ENCODE peak calls at places on chromosomes 11 and 22, in ten cellular contexts. H is effector CD4-positive, alpha-beta T cell; K is GM04504; R is WTC11; Y is SJSA1; Q is iris pigment epithelial cell; W is tibial artery; V is anterior cingulate cortex; X is GM19239; T is RWPE1. U is an unnamed sample.
A peak's percentile ranks its signal among the peaks of the same experiment; 100 is the strongest.

GRCh38 chr11:117094776-117095175 is 3.5 kb downstream of the SIK3 start:
- DNase-seq in H (no peak), K (no peak), R (no peak), Y (no peak), Q (no peak), W (no peak), V (peak; percentile 48), X (no peak), T (no peak), U (no peak)

GRCh38 chr11:78564037-78564888 is 10.4 kb downstream of the NARS2 start:
- DNase-seq in H (peak; percentile 57), K (peak; percentile 57), R (no peak), Y (no peak), Q (peak; percentile 71), W (no peak), V (peak; percentile 58), X (no peak), T (peak; percentile 42), U (peak; percentile 72)

GRCh38 chr22:33302049-33302545 is 243.9 kb upstream of the SYN3 start:
- DNase-seq in H (peak; percentile 7), K (peak; percentile 40), R (peak; percentile 92), Y (peak; percentile 79), Q (peak; percentile 36), W (peak; percentile 69), V (peak; percentile 89), X (peak; percentile 67), T (peak; percentile 30), U (peak; percentile 85)

GRCh38 chr11:95849087-95849825 is 59.0 kb downstream of the CEP57 start:
- DNase-seq in H (no peak), K (no peak), R (peak; percentile 30), Y (peak; percentile 41), Q (peak; percentile 85), W (peak; percentile 66), V (no peak), X (no peak), T (peak; percentile 43), U (peak; percentile 52)

GRCh38 chr11:96317576-96317975 is 25.4 kb downstream of the MAML2 start:
- DNase-seq in H (no peak), K (no peak), R (no peak), Y (no peak), Q (no peak), W (no peak), V (no peak), X (no peak), T (no peak), U (no peak)

GRCh38 chr11:20873054-20873453 is 203.7 kb downstream of the NELL1 start:
- DNase-seq in H (no peak), K (no peak), R (peak; percentile 61), Y (no peak), Q (no peak), W (no peak), V (no peak), X (no peak), T (no peak), U (peak; percentile 80)

GRCh38 chr11:116578971-116579687 is 193.7 kb downstream of the BUD13 start:
- DNase-seq in H (no peak), K (no peak), R (peak; percentile 41), Y (no peak), Q (no peak), W (no peak), V (peak; percentile 64), X (no peak), T (no peak), U (peak; percentile 27)

GRCh38 chr11:75968021-75968685 is 153.1 kb downstream of the UVRAG start:
- DNase-seq in H (no peak), K (no peak), R (no peak), Y (no peak), Q (peak; percentile 62), W (no peak), V (no peak), X (no peak), T (no peak), U (no peak)